ENCODE peak calls at places on chromosomes 2 and 18, in four cellular contexts. K is K562, J is HepG2, M is H1. B is an unnamed sample. For H3K9me3, the result is how much of the 10 kb centered on the place peaks cover.

GRCh38 chr2:58140508-58141072 is 94.0 kb downstream of the VRK2 start:
- DNase-seq in M (no peak), J (no peak), K (no peak), B (no peak)

GRCh38 chr2:108988796-108989713 is at the start of gene EDAR:
- DNase-seq in J (peak), M (peak), K (no peak), B (peak)

GRCh38 chr18:46412831-46413371 is 244.1 kb downstream of the LOXHD1 start:
- DNase-seq in J (no peak), M (no peak), K (no peak), B (no peak)

GRCh38 chr2:157443795-157444642 is at the start of gene CYTIP:
- DNase-seq in J (no peak), M (no peak), K (no peak), B (no peak)

GRCh38 chr2:145110668-145111067 is 590.7 kb upstream of the ZEB2 start:
- DNase-seq in J (no peak), K (no peak), M (no peak), B (no peak)

GRCh38 chr2:11024687-11025086 is 113.0 kb downstream of the KCNF1 start:
- DNase-seq in J (no peak), K (no peak), M (no peak), B (no peak)

GRCh38 chr2:2107140-2107539 is 223.9 kb downstream of the MYT1L start:
- DNase-seq in J (no peak), K (no peak), M (no peak), B (no peak)

GRCh38 chr2:65612654-65613053 is 180.3 kb upstream of the SPRED2 start:
- DNase-seq in K (no peak), J (no peak), M (no peak), B (no peak)

GRCh38 chr18:22385718-22386117 is 32.0 kb downstream of the CTAGE1 start:
- DNase-seq in K (no peak), M (no peak), J (no peak), B (no peak)

GRCh38 chr2:186484062-186484735 is 1.9 kb upstream of the ZC3H15 start:
- DNase-seq in K (no peak), J (peak), M (no peak), B (no peak)

GRCh38 chr18:36818652-36819051 is 10.2 kb downstream of the TPGS2 start:
- DNase-seq in M (no peak), K (no peak), J (peak), B (no peak)

GRCh38 chr2:10597956-10598355 is 91.8 kb downstream of the NOL10 start:
- DNase-seq in J (no peak), K (no peak), M (no peak), B (no peak)

GRCh38 chr2:114550895-114551793 is 108.7 kb downstream of the DPP10 start:
- DNase-seq in M (peak), K (no peak), J (peak), B (peak)

GRCh38 chr18:13622751-13623150 is 103.6 kb downstream of the FAM210A start:
- DNase-seq in M (no peak), J (no peak), K (no peak), B (no peak)

GRCh38 chr18:47779381-47779780 is 151.1 kb downstream of the SMAD2 start:
- DNase-seq in J (no peak), K (no peak), M (no peak), B (no peak)

GRCh38 chr2:55418512-55419235 is 982 bp downstream of the CCDC88A start:
- DNase-seq in K (peak), M (no peak), J (peak), B (no peak)

GRCh38 chr2:212777020-212777491 is 238.5 kb upstream of the ERBB4 start:
- DNase-seq in J (peak), K (no peak), M (no peak), B (peak)

GRCh38 chr2:11980809-11981208 is 234.4 kb downstream of the LPIN1 start:
- DNase-seq in J (no peak), M (no peak), K (no peak), B (no peak)

GRCh38 chr2:160917850-160918249 is 242.4 kb upstream of the TANK start:
- DNase-seq in J (no peak), K (no peak), M (no peak), B (no peak)

GRCh38 chr2:239393941-239394340 is 6.9 kb downstream of the HDAC4 start:
- DNase-seq in M (no peak), K (no peak), J (no peak), B (no peak)

GRCh38 chr2:145792745-145793144 is 1272.8 kb upstream of the ZEB2 start:
- DNase-seq in K (no peak), M (no peak), J (no peak), B (no peak)

GRCh38 chr18:55588876-55589595 is 1.0 kb upstream of the TCF4 start:
- DNase-seq in M (no peak), K (no peak), J (no peak), B (no peak)

GRCh38 chr2:141911485-141912066 is 219.2 kb downstream of the LRP1B start:
- DNase-seq in J (peak), K (no peak), M (peak), B (no peak)

GRCh38 chr2:28437918-28438317 is 45.3 kb downstream of the FOSL2 start:
- DNase-seq in M (no peak), J (peak), K (no peak), B (no peak)

GRCh38 chr2:56540467-56540866 is 356.7 kb downstream of the CCDC85A start:
- DNase-seq in J (no peak), M (no peak), K (no peak), B (no peak)

GRCh38 chr2:182504903-182505302 is 78.1 kb upstream of the PDE1A start:
- DNase-seq in K (no peak), J (no peak), M (no peak), B (no peak)

GRCh38 chr2:110804915-110805314 is 72.5 kb downstream of the ACOXL start:
- DNase-seq in K (no peak), J (no peak), M (no peak), B (no peak)

GRCh38 chr2:235568431-235568830 is 74.6 kb downstream of the AGAP1 start:
- DNase-seq in J (no peak), K (no peak), M (no peak), B (no peak)

GRCh38 chr18:61898576-61899205 is 5.9 kb upstream of the RNF152 start:
- DNase-seq in K (no peak), M (no peak), J (peak), B (no peak)

GRCh38 chr18:63848159-63848558 is 39.3 kb upstream of the SERPINB2 start:
- DNase-seq in J (peak), M (no peak), K (no peak), B (peak)

GRCh38 chr2:88437010-88437409 is 15.5 kb downstream of the FOXI3 start:
- DNase-seq in M (no peak), J (no peak), K (no peak), B (no peak)

GRCh38 chr18:30016179-30016578 is 1026.4 kb downstream of the DSC3 start:
- DNase-seq in K (no peak), M (no peak), J (no peak), B (no peak)

GRCh38 chr2:8389373-8390108 is 292.3 kb upstream of the ID2 start:
- DNase-seq in J (no peak), M (no peak), K (no peak), B (no peak)

GRCh38 chr18:24799720-24800119 is 339.3 kb downstream of the HRH4 start:
- DNase-seq in M (no peak), J (no peak), K (no peak), B (no peak)

GRCh38 chr2:122703676-122704075 is 948.2 kb downstream of the TSN start:
- DNase-seq in M (no peak), J (no peak), K (no peak), B (no peak)

DNA sequence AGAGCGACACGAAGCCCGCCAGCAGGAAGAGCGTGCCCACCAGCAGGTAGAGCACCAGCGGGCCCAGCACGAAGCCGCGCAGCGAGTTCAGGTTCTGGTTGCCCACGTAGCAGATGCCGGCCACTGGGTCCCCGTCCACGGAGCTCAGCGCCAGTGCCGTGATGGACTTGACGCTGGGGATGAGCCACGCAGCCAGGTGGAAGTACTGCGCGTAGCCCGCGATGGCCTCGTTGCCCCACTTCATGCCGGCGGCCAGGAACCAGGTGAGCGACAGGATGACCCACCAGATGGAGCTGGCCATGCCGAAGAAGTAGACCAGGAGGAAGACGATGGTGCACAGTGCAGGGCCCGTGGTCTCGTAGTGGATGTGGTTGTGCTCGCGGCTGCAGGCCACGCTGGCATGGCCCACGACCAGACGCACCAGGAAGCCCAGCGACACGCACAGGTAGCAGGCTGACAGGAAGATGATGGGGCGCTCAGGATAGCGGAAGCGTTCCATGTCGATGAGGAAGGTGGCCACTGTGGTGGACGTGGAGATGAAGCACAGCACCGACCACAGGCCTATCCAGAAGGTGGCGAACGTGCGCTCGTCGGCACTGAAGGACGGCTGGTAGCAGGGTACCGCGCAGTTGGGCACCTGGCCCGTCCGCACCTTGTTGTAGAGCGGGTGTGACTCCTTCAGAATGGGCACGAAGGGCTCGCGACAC is 2.1 kb downstream of the FZD5 start:
- DNase-seq in M (no peak), K (no peak), J (peak), B (peak)
- TF ChIP-seq PHF8 in M (no peak), K (no peak), J (no peak), B (no peak)

GRCh38 chr18:21090680-21091079 is 20.9 kb downstream of the ROCK1 start:
- DNase-seq in M (no peak), K (no peak), J (peak), B (no peak)

GRCh38 chr18:21083017-21083416 is 28.6 kb downstream of the ROCK1 start:
- DNase-seq in K (no peak), M (no peak), J (no peak), B (no peak)

GRCh38 chr18:21084511-21085078 is 27.0 kb downstream of the ROCK1 start:
- DNase-seq in K (no peak), J (no peak), M (no peak), B (no peak)

GRCh38 chr18:21081425-21081824 is 30.2 kb downstream of the ROCK1 start:
- DNase-seq in J (no peak), K (no peak), M (no peak), B (no peak)

DNA sequence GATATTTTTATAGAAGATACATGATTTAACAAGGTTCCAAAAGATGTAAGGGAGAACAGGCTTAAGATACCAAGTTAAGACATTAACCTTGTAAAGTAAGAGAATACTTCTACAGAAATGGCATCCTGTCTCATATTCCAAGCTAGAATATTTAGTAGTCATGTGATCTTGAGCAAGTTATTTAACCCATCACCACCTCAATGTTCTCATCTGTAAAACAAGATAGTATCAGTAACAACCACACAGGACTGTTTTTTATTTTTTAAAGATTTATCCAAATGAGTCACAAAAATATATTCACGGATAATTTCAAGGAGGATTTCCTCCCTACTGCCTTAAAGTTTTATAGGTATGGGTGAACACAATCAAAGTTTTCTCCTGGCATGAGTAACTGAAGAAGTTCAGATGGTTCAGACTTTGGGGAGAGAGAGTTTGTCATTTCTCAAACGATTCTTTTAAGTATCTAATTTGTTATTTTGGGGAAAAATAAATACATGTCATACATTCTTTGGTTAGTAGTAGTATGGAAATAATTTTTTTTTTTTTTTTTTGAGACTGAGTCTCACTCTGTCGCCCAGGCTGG is 25.9 kb downstream of the ROCK1 start:
- DNase-seq in K (no peak), M (no peak), J (no peak), B (no peak)
- H3K9me3 ChIP-seq in K (under half), M (under half), J (under half), B (under half)

GRCh38 chr2:19035238-19035637 is 323.2 kb downstream of the OSR1 start:
- DNase-seq in M (no peak), K (no peak), J (no peak), B (no peak)

GRCh38 chr2:19041773-19042172 is 316.6 kb downstream of the OSR1 start:
- DNase-seq in M (no peak), J (no peak), K (no peak), B (no peak)

GRCh38 chr2:19033240-19033639 is 325.2 kb downstream of the OSR1 start:
- DNase-seq in K (no peak), J (no peak), M (no peak), B (no peak)

GRCh38 chr2:19043893-19044292 is 314.5 kb downstream of the OSR1 start:
- DNase-seq in M (no peak), K (no peak), J (no peak), B (no peak)

GRCh38 chr2:19038096-19039015 is 320.1 kb downstream of the OSR1 start:
- DNase-seq in M (no peak), K (no peak), J (no peak), B (no peak)
- TF ChIP-seq PHF8 in M (no peak), K (no peak), J (no peak), B (no peak)

GRCh38 chr2:220166616-220167015 is 539.2 kb downstream of the SLC4A3 start:
- DNase-seq in M (no peak), J (no peak), K (no peak), B (no peak)
- H3K9me3 ChIP-seq in M (under half), J (under half), K (under half), B (under half)

GRCh38 chr2:97997774-97998392 is 2.1 kb upstream of the TMEM131 start:
- DNase-seq in K (no peak), M (no peak), J (peak), B (no peak)
- TF ChIP-seq PHF8 in K (no peak), M (no peak), J (no peak), B (no peak)

DNA sequence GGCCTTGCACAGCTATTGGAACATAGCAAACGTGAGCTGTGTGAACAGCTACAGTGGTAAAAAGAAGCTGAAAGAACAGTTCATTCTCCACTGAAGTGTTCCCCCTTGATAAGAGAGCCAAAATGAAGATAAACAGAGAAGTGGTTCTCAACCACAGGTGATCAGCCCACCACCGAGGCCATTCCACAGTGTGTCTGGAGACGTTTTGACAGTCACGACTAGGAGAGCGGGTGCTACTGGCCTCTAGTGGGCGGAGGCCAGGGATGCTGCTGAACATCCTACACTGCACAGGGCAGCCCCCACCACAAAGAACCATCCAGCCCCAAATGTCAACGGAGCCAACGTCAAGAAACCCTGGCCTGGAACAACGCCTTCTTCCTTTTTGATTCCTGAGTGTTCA is 38.4 kb downstream of the ADCY3 start:
- DNase-seq in K (peak), J (no peak), M (no peak), B (no peak)
- H3K9me3 ChIP-seq in K (under half), J (under half), M (under half), B (under half)

GRCh38 chr2:240428245-240428644 is 7.2 kb upstream of the GPC1 start:
- DNase-seq in M (no peak), K (no peak), J (no peak), B (no peak)

GRCh38 chr2:240427729-240428128 is 7.7 kb upstream of the GPC1 start:
- DNase-seq in J (no peak), K (no peak), M (no peak), B (no peak)

GRCh38 chr2:240425236-240425615 is 10.2 kb upstream of the GPC1 start:
- DNase-seq in J (no peak), M (no peak), K (no peak), B (no peak)

GRCh38 chr2:240425697-240426096 is 9.8 kb upstream of the GPC1 start:
- DNase-seq in M (no peak), J (no peak), K (no peak), B (no peak)

DNA sequence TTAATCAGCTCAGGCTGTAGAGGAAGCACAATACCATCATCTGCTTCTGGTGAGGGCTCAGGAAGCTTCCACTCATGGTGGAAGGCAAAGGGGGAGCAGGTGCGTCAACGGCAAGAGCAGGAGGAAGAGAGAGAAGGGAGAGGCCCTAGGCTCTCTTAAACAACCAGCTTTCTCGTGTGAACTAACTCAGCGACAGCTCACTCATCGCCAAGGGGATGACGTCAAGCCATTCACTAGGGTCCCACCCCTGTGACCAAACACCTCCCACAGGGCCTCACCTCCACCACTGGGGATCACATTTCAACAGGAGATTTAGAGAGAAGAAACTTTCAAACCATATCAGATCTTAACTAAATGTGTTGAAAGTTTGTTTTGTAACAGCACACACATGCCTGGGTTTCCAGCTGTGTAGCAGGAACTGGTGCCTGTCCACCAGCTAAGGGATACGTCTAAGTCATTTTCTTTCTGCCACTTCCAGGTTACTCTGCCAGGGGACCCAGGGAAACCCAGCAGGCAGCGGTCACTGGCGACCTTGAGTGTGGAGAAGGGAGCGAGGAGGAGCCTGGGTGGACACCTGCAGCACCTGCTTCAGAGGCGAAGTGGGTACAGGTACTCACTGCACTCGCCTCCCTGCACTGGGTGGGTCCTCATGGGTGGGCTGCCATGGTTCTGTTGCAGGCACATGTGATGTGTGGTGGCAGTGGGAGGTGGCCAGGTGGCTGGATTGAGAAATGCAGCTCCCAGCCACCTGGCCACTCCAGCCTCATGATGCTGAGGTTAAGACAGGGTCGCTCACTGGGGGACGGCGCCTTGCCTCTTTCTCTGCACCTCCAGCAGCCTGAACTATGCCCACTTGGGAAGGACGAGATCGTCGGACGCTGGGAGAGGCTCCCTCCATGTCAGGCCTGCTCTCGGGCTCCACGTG is 8.4 kb upstream of the GPC1 start:
- DNase-seq in J (no peak), M (no peak), K (peak), B (no peak)
- TF ChIP-seq PHF8 in J (no peak), M (no peak), K (no peak), B (no peak)

DNA sequence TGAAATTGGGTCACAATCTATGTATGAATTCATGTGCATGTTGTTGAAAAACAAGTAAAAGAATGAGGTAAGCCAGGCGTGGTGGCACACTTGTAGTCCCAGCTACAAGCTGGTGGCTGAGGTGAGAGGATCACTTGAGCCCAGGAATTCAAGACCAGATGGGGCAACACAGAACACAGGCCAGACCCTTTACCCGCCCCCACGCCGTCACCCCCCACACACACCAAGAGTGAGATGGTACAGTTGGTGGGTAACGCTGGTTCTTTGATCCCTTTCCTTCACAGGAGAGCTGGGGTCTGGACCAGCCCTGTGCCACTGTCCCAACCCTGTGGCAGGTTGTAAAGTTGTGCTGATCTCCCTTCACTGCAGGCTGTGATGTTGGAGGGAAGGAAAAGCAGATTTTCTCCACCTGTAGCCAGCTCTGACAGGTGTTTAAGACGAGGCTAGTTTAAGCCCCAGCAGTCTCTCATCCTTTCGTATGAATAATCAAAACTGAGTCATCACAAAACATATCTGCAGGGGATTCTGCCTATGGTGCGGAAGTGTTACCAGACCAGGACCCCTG is 13.6 kb downstream of the B3GNT2 start:
- DNase-seq in K (no peak), M (no peak), J (no peak), B (no peak)
- H3K9me3 ChIP-seq in K (under half), M (under half), J (under half), B (under half)

B was measured in A549.